ENCODE peak calls at places on chromosomes 11 and 22, in nine cellular contexts. One of them, this sample, is unnamed.

GRCh38 chr22:38069372-38070249 is 12.4 kb downstream of the PICK1 start:
- DNase-seq in CD8-positive, alpha-beta memory T cell: no peak
- DNase-seq in LoVo: no peak
- DNase-seq in T-helper 1 cell: no peak
- DNase-seq in SIG-M5: no peak
- DNase-seq in A673: no peak
- DNase-seq in stimulated activated CD4-positive, alpha-beta T cell treated with anti-CD3 and anti-CD28 coated beads, Interleukin-15, amount 100 ng/mL, for 24 hours: no peak
- DNase-seq in NCI-H345: no peak
- DNase-seq in activated CD4-positive, alpha-beta T cell treated with anti-CD3 and anti-CD28 coated beads, Interleukin-2, amount 10 ng/mL, durations not matched to agents 7 days and 5 days: no peak
- DNase-seq in this sample: no peak

GRCh38 chr11:125667151-125667550 is 13.5 kb downstream of the ACRV1 start:
- DNase-seq in LoVo: no peak
- DNase-seq in SIG-M5: no peak
- DNase-seq in A673: no peak
- DNase-seq in stimulated activated CD4-positive, alpha-beta T cell treated with anti-CD3 and anti-CD28 coated beads, Interleukin-15, amount 100 ng/mL, for 24 hours: no peak
- DNase-seq in activated CD4-positive, alpha-beta T cell treated with anti-CD3 and anti-CD28 coated beads, Interleukin-2, amount 10 ng/mL, durations not matched to agents 7 days and 5 days: no peak
- DNase-seq in T-helper 1 cell: no peak
- DNase-seq in NCI-H345: no peak
- DNase-seq in CD8-positive, alpha-beta memory T cell: no peak
- DNase-seq in this sample: no peak

GRCh38 chr11:47714554-47715081 is 551 bp downstream of the AGBL2 start:
- DNase-seq in SIG-M5: peak; percentile 15
- DNase-seq in T-helper 1 cell: no peak
- DNase-seq in CD8-positive, alpha-beta memory T cell: peak; percentile 1
- DNase-seq in A673: peak; percentile 52
- DNase-seq in NCI-H345: peak; percentile 42
- DNase-seq in LoVo: no peak
- DNase-seq in activated CD4-positive, alpha-beta T cell treated with anti-CD3 and anti-CD28 coated beads, Interleukin-2, amount 10 ng/mL, durations not matched to agents 7 days and 5 days: peak; percentile 12
- DNase-seq in stimulated activated CD4-positive, alpha-beta T cell treated with anti-CD3 and anti-CD28 coated beads, Interleukin-15, amount 100 ng/mL, for 24 hours: peak; percentile 21
- DNase-seq in this sample: peak; percentile 24

GRCh38 chr11:79487412-79487811 is 46.6 kb upstream of the TENM4 start:
- DNase-seq in NCI-H345: no peak
- DNase-seq in CD8-positive, alpha-beta memory T cell: no peak
- DNase-seq in activated CD4-positive, alpha-beta T cell treated with anti-CD3 and anti-CD28 coated beads, Interleukin-2, amount 10 ng/mL, durations not matched to agents 7 days and 5 days: no peak
- DNase-seq in T-helper 1 cell: no peak
- DNase-seq in LoVo: no peak
- DNase-seq in stimulated activated CD4-positive, alpha-beta T cell treated with anti-CD3 and anti-CD28 coated beads, Interleukin-15, amount 100 ng/mL, for 24 hours: no peak
- DNase-seq in SIG-M5: no peak
- DNase-seq in A673: no peak
- DNase-seq in this sample: no peak

GRCh38 chr11:94954753-94955152 is 18.6 kb downstream of the CWC15 start:
- DNase-seq in activated CD4-positive, alpha-beta T cell treated with anti-CD3 and anti-CD28 coated beads, Interleukin-2, amount 10 ng/mL, durations not matched to agents 7 days and 5 days: no peak
- DNase-seq in CD8-positive, alpha-beta memory T cell: no peak
- DNase-seq in NCI-H345: no peak
- DNase-seq in stimulated activated CD4-positive, alpha-beta T cell treated with anti-CD3 and anti-CD28 coated beads, Interleukin-15, amount 100 ng/mL, for 24 hours: no peak
- DNase-seq in SIG-M5: no peak
- DNase-seq in A673: no peak
- DNase-seq in LoVo: no peak
- DNase-seq in T-helper 1 cell: no peak
- DNase-seq in this sample: no peak

GRCh38 chr22:20615021-20615420 is 107.6 kb downstream of the MED15 start:
- DNase-seq in T-helper 1 cell: no peak
- DNase-seq in NCI-H345: no peak
- DNase-seq in stimulated activated CD4-positive, alpha-beta T cell treated with anti-CD3 and anti-CD28 coated beads, Interleukin-15, amount 100 ng/mL, for 24 hours: no peak
- DNase-seq in A673: peak; percentile 40
- DNase-seq in SIG-M5: no peak
- DNase-seq in LoVo: no peak
- DNase-seq in activated CD4-positive, alpha-beta T cell treated with anti-CD3 and anti-CD28 coated beads, Interleukin-2, amount 10 ng/mL, durations not matched to agents 7 days and 5 days: no peak
- DNase-seq in CD8-positive, alpha-beta memory T cell: no peak
- DNase-seq in this sample: no peak

GRCh38 chr11:78313181-78313788 is 104.3 kb downstream of the GAB2 start:
- DNase-seq in activated CD4-positive, alpha-beta T cell treated with anti-CD3 and anti-CD28 coated beads, Interleukin-2, amount 10 ng/mL, durations not matched to agents 7 days and 5 days: no peak
- DNase-seq in T-helper 1 cell: no peak
- DNase-seq in SIG-M5: no peak
- DNase-seq in LoVo: peak; percentile 75
- DNase-seq in CD8-positive, alpha-beta memory T cell: no peak
- DNase-seq in stimulated activated CD4-positive, alpha-beta T cell treated with anti-CD3 and anti-CD28 coated beads, Interleukin-15, amount 100 ng/mL, for 24 hours: no peak
- DNase-seq in NCI-H345: no peak
- DNase-seq in A673: peak; percentile 41
- DNase-seq in this sample: no peak

GRCh38 chr11:19938051-19938856 is 222.0 kb downstream of the DBX1 start:
- DNase-seq in activated CD4-positive, alpha-beta T cell treated with anti-CD3 and anti-CD28 coated beads, Interleukin-2, amount 10 ng/mL, durations not matched to agents 7 days and 5 days: peak; percentile 36
- DNase-seq in NCI-H345: no peak
- DNase-seq in T-helper 1 cell: no peak
- DNase-seq in CD8-positive, alpha-beta memory T cell: no peak
- DNase-seq in LoVo: peak; percentile 16
- DNase-seq in stimulated activated CD4-positive, alpha-beta T cell treated with anti-CD3 and anti-CD28 coated beads, Interleukin-15, amount 100 ng/mL, for 24 hours: peak; percentile 53
- DNase-seq in A673: peak; percentile 44
- DNase-seq in SIG-M5: no peak
- DNase-seq in this sample: no peak

GRCh38 chr11:111764621-111765020 is 1.6 kb downstream of the PPP2R1B start:
- DNase-seq in T-helper 1 cell: no peak
- DNase-seq in NCI-H345: no peak
- DNase-seq in SIG-M5: no peak
- DNase-seq in stimulated activated CD4-positive, alpha-beta T cell treated with anti-CD3 and anti-CD28 coated beads, Interleukin-15, amount 100 ng/mL, for 24 hours: no peak
- DNase-seq in A673: peak; percentile 17
- DNase-seq in CD8-positive, alpha-beta memory T cell: no peak
- DNase-seq in activated CD4-positive, alpha-beta T cell treated with anti-CD3 and anti-CD28 coated beads, Interleukin-2, amount 10 ng/mL, durations not matched to agents 7 days and 5 days: no peak
- DNase-seq in LoVo: no peak
- DNase-seq in this sample: no peak

GRCh38 chr22:36331306-36331911 is 56.4 kb downstream of the MYH9 start:
- DNase-seq in LoVo: peak; percentile 58
- DNase-seq in T-helper 1 cell: peak; percentile 64
- DNase-seq in A673: peak; percentile 94
- DNase-seq in CD8-positive, alpha-beta memory T cell: peak; percentile 67
- DNase-seq in SIG-M5: peak; percentile 58
- DNase-seq in NCI-H345: no peak
- DNase-seq in activated CD4-positive, alpha-beta T cell treated with anti-CD3 and anti-CD28 coated beads, Interleukin-2, amount 10 ng/mL, durations not matched to agents 7 days and 5 days: peak; percentile 87
- DNase-seq in stimulated activated CD4-positive, alpha-beta T cell treated with anti-CD3 and anti-CD28 coated beads, Interleukin-15, amount 100 ng/mL, for 24 hours: peak; percentile 87
- DNase-seq in this sample: peak; percentile 75

GRCh38 chr11:20934521-20934920 is 265.1 kb downstream of the NELL1 start:
- DNase-seq in SIG-M5: no peak
- DNase-seq in LoVo: no peak
- DNase-seq in A673: no peak
- DNase-seq in T-helper 1 cell: no peak
- DNase-seq in activated CD4-positive, alpha-beta T cell treated with anti-CD3 and anti-CD28 coated beads, Interleukin-2, amount 10 ng/mL, durations not matched to agents 7 days and 5 days: no peak
- DNase-seq in CD8-positive, alpha-beta memory T cell: no peak
- DNase-seq in stimulated activated CD4-positive, alpha-beta T cell treated with anti-CD3 and anti-CD28 coated beads, Interleukin-15, amount 100 ng/mL, for 24 hours: no peak
- DNase-seq in NCI-H345: no peak
- DNase-seq in this sample: no peak

GRCh38 chr11:67582026-67582425 is 1.6 kb upstream of the GSTP1 start:
- DNase-seq in LoVo: no peak
- DNase-seq in T-helper 1 cell: no peak
- DNase-seq in activated CD4-positive, alpha-beta T cell treated with anti-CD3 and anti-CD28 coated beads, Interleukin-2, amount 10 ng/mL, durations not matched to agents 7 days and 5 days: no peak
- DNase-seq in NCI-H345: no peak
- DNase-seq in SIG-M5: no peak
- DNase-seq in A673: no peak
- DNase-seq in stimulated activated CD4-positive, alpha-beta T cell treated with anti-CD3 and anti-CD28 coated beads, Interleukin-15, amount 100 ng/mL, for 24 hours: no peak
- DNase-seq in CD8-positive, alpha-beta memory T cell: no peak
- DNase-seq in this sample: no peak

GRCh38 chr11:116366980-116367640 is 405.7 kb downstream of the BUD13 start:
- DNase-seq in NCI-H345: no peak
- DNase-seq in activated CD4-positive, alpha-beta T cell treated with anti-CD3 and anti-CD28 coated beads, Interleukin-2, amount 10 ng/mL, durations not matched to agents 7 days and 5 days: no peak
- DNase-seq in stimulated activated CD4-positive, alpha-beta T cell treated with anti-CD3 and anti-CD28 coated beads, Interleukin-15, amount 100 ng/mL, for 24 hours: no peak
- DNase-seq in A673: no peak
- DNase-seq in T-helper 1 cell: no peak
- DNase-seq in LoVo: no peak
- DNase-seq in SIG-M5: no peak
- DNase-seq in CD8-positive, alpha-beta memory T cell: no peak
- DNase-seq in this sample: no peak

GRCh38 chr22:44541671-44542319 is 43.8 kb upstream of the RTL6 start:
- DNase-seq in LoVo: no peak
- DNase-seq in activated CD4-positive, alpha-beta T cell treated with anti-CD3 and anti-CD28 coated beads, Interleukin-2, amount 10 ng/mL, durations not matched to agents 7 days and 5 days: no peak
- DNase-seq in stimulated activated CD4-positive, alpha-beta T cell treated with anti-CD3 and anti-CD28 coated beads, Interleukin-15, amount 100 ng/mL, for 24 hours: no peak
- DNase-seq in NCI-H345: no peak
- DNase-seq in SIG-M5: no peak
- DNase-seq in CD8-positive, alpha-beta memory T cell: no peak
- DNase-seq in A673: no peak
- DNase-seq in T-helper 1 cell: no peak
- DNase-seq in this sample: no peak

GRCh38 chr11:71423181-71423790 is 24.9 kb downstream of the DHCR7 start:
- DNase-seq in CD8-positive, alpha-beta memory T cell: no peak
- DNase-seq in activated CD4-positive, alpha-beta T cell treated with anti-CD3 and anti-CD28 coated beads, Interleukin-2, amount 10 ng/mL, durations not matched to agents 7 days and 5 days: no peak
- DNase-seq in stimulated activated CD4-positive, alpha-beta T cell treated with anti-CD3 and anti-CD28 coated beads, Interleukin-15, amount 100 ng/mL, for 24 hours: no peak
- DNase-seq in LoVo: no peak
- DNase-seq in A673: peak; percentile 24
- DNase-seq in NCI-H345: peak; percentile 14
- DNase-seq in T-helper 1 cell: no peak
- DNase-seq in SIG-M5: no peak
- DNase-seq in this sample: no peak

GRCh38 chr11:7546324-7546791 is 32.6 kb downstream of the PPFIBP2 start:
- DNase-seq in stimulated activated CD4-positive, alpha-beta T cell treated with anti-CD3 and anti-CD28 coated beads, Interleukin-15, amount 100 ng/mL, for 24 hours: no peak
- DNase-seq in activated CD4-positive, alpha-beta T cell treated with anti-CD3 and anti-CD28 coated beads, Interleukin-2, amount 10 ng/mL, durations not matched to agents 7 days and 5 days: no peak
- DNase-seq in CD8-positive, alpha-beta memory T cell: no peak
- DNase-seq in A673: no peak
- DNase-seq in NCI-H345: no peak
- DNase-seq in T-helper 1 cell: no peak
- DNase-seq in LoVo: no peak
- DNase-seq in SIG-M5: no peak
- DNase-seq in this sample: no peak

GRCh38 chr22:21450320-21450831 is 16.8 kb upstream of the TMEM191C start:
- DNase-seq in CD8-positive, alpha-beta memory T cell: no peak
- DNase-seq in activated CD4-positive, alpha-beta T cell treated with anti-CD3 and anti-CD28 coated beads, Interleukin-2, amount 10 ng/mL, durations not matched to agents 7 days and 5 days: peak; percentile 3
- DNase-seq in stimulated activated CD4-positive, alpha-beta T cell treated with anti-CD3 and anti-CD28 coated beads, Interleukin-15, amount 100 ng/mL, for 24 hours: no peak
- DNase-seq in LoVo: no peak
- DNase-seq in NCI-H345: no peak
- DNase-seq in SIG-M5: no peak
- DNase-seq in T-helper 1 cell: no peak
- DNase-seq in A673: no peak
- DNase-seq in this sample: no peak

GRCh38 chr11:92867913-92868619 is 101.4 kb upstream of the MTNR1B start:
- DNase-seq in T-helper 1 cell: no peak
- DNase-seq in stimulated activated CD4-positive, alpha-beta T cell treated with anti-CD3 and anti-CD28 coated beads, Interleukin-15, amount 100 ng/mL, for 24 hours: no peak
- DNase-seq in NCI-H345: peak; percentile 93
- DNase-seq in SIG-M5: no peak
- DNase-seq in CD8-positive, alpha-beta memory T cell: no peak
- DNase-seq in LoVo: no peak
- DNase-seq in A673: no peak
- DNase-seq in activated CD4-positive, alpha-beta T cell treated with anti-CD3 and anti-CD28 coated beads, Interleukin-2, amount 10 ng/mL, durations not matched to agents 7 days and 5 days: no peak
- DNase-seq in this sample: no peak

GRCh38 chr22:32476286-32476685 is 1.7 kb downstream of the FBXO7 start:
- DNase-seq in LoVo: no peak
- DNase-seq in stimulated activated CD4-positive, alpha-beta T cell treated with anti-CD3 and anti-CD28 coated beads, Interleukin-15, amount 100 ng/mL, for 24 hours: no peak
- DNase-seq in activated CD4-positive, alpha-beta T cell treated with anti-CD3 and anti-CD28 coated beads, Interleukin-2, amount 10 ng/mL, durations not matched to agents 7 days and 5 days: no peak
- DNase-seq in T-helper 1 cell: no peak
- DNase-seq in SIG-M5: no peak
- DNase-seq in NCI-H345: no peak
- DNase-seq in A673: no peak
- DNase-seq in CD8-positive, alpha-beta memory T cell: no peak
- DNase-seq in this sample: no peak

GRCh38 chr22:49586244-49586748 is 241.4 kb downstream of the BRD1 start:
- DNase-seq in stimulated activated CD4-positive, alpha-beta T cell treated with anti-CD3 and anti-CD28 coated beads, Interleukin-15, amount 100 ng/mL, for 24 hours: no peak
- DNase-seq in T-helper 1 cell: no peak
- DNase-seq in SIG-M5: no peak
- DNase-seq in CD8-positive, alpha-beta memory T cell: no peak
- DNase-seq in NCI-H345: no peak
- DNase-seq in A673: no peak
- DNase-seq in LoVo: no peak
- DNase-seq in activated CD4-positive, alpha-beta T cell treated with anti-CD3 and anti-CD28 coated beads, Interleukin-2, amount 10 ng/mL, durations not matched to agents 7 days and 5 days: no peak
- DNase-seq in this sample: no peak

GRCh38 chr22:27358096-27358870 is 443.3 kb downstream of the MN1 start:
- DNase-seq in activated CD4-positive, alpha-beta T cell treated with anti-CD3 and anti-CD28 coated beads, Interleukin-2, amount 10 ng/mL, durations not matched to agents 7 days and 5 days: no peak
- DNase-seq in CD8-positive, alpha-beta memory T cell: no peak
- DNase-seq in SIG-M5: no peak
- DNase-seq in A673: no peak
- DNase-seq in stimulated activated CD4-positive, alpha-beta T cell treated with anti-CD3 and anti-CD28 coated beads, Interleukin-15, amount 100 ng/mL, for 24 hours: no peak
- DNase-seq in T-helper 1 cell: no peak
- DNase-seq in NCI-H345: no peak
- DNase-seq in LoVo: no peak
- DNase-seq in this sample: no peak

GRCh38 chr11:76752321-76753175 is 30.6 kb upstream of the TSKU start:
- DNase-seq in A673: no peak
- DNase-seq in activated CD4-positive, alpha-beta T cell treated with anti-CD3 and anti-CD28 coated beads, Interleukin-2, amount 10 ng/mL, durations not matched to agents 7 days and 5 days: no peak
- DNase-seq in stimulated activated CD4-positive, alpha-beta T cell treated with anti-CD3 and anti-CD28 coated beads, Interleukin-15, amount 100 ng/mL, for 24 hours: no peak
- DNase-seq in NCI-H345: no peak
- DNase-seq in SIG-M5: no peak
- DNase-seq in LoVo: no peak
- DNase-seq in CD8-positive, alpha-beta memory T cell: no peak
- DNase-seq in T-helper 1 cell: no peak
- DNase-seq in this sample: no peak

GRCh38 chr22:26835929-26836528 is 178.6 kb downstream of the MIAT start:
- DNase-seq in T-helper 1 cell: peak; percentile 24
- DNase-seq in A673: peak; percentile 71
- DNase-seq in NCI-H345: peak; percentile 7
- DNase-seq in CD8-positive, alpha-beta memory T cell: peak; percentile 26
- DNase-seq in SIG-M5: no peak
- DNase-seq in stimulated activated CD4-positive, alpha-beta T cell treated with anti-CD3 and anti-CD28 coated beads, Interleukin-15, amount 100 ng/mL, for 24 hours: peak; percentile 75
- DNase-seq in activated CD4-positive, alpha-beta T cell treated with anti-CD3 and anti-CD28 coated beads, Interleukin-2, amount 10 ng/mL, durations not matched to agents 7 days and 5 days: peak; percentile 68
- DNase-seq in LoVo: peak; percentile 5
- DNase-seq in this sample: peak; percentile 9

GRCh38 chr11:69108559-69108958 is 47.2 kb upstream of the SMIM38 start:
- DNase-seq in SIG-M5: no peak
- DNase-seq in T-helper 1 cell: no peak
- DNase-seq in LoVo: no peak
- DNase-seq in CD8-positive, alpha-beta memory T cell: no peak
- DNase-seq in A673: no peak
- DNase-seq in NCI-H345: no peak
- DNase-seq in stimulated activated CD4-positive, alpha-beta T cell treated with anti-CD3 and anti-CD28 coated beads, Interleukin-15, amount 100 ng/mL, for 24 hours: no peak
- DNase-seq in activated CD4-positive, alpha-beta T cell treated with anti-CD3 and anti-CD28 coated beads, Interleukin-2, amount 10 ng/mL, durations not matched to agents 7 days and 5 days: no peak
- DNase-seq in this sample: no peak

GRCh38 chr11:34468209-34468841 is 29.6 kb downstream of the CAT start:
- DNase-seq in CD8-positive, alpha-beta memory T cell: no peak
- DNase-seq in T-helper 1 cell: peak; percentile 13
- DNase-seq in NCI-H345: no peak
- DNase-seq in activated CD4-positive, alpha-beta T cell treated with anti-CD3 and anti-CD28 coated beads, Interleukin-2, amount 10 ng/mL, durations not matched to agents 7 days and 5 days: peak; percentile 53
- DNase-seq in SIG-M5: no peak
- DNase-seq in A673: peak; percentile 86
- DNase-seq in stimulated activated CD4-positive, alpha-beta T cell treated with anti-CD3 and anti-CD28 coated beads, Interleukin-15, amount 100 ng/mL, for 24 hours: peak; percentile 59
- DNase-seq in LoVo: peak; percentile 54
- DNase-seq in this sample: peak; percentile 26

GRCh38 chr22:17910561-17911311 is 113.6 kb downstream of the MICAL3 start:
- DNase-seq in SIG-M5: no peak
- DNase-seq in A673: peak; percentile 29
- DNase-seq in NCI-H345: no peak
- DNase-seq in stimulated activated CD4-positive, alpha-beta T cell treated with anti-CD3 and anti-CD28 coated beads, Interleukin-15, amount 100 ng/mL, for 24 hours: no peak
- DNase-seq in activated CD4-positive, alpha-beta T cell treated with anti-CD3 and anti-CD28 coated beads, Interleukin-2, amount 10 ng/mL, durations not matched to agents 7 days and 5 days: no peak
- DNase-seq in CD8-positive, alpha-beta memory T cell: no peak
- DNase-seq in T-helper 1 cell: no peak
- DNase-seq in LoVo: no peak
- DNase-seq in this sample: no peak

GRCh38 chr11:78101073-78101472 is 21.4 kb upstream of the NDUFC2 start:
- DNase-seq in T-helper 1 cell: no peak
- DNase-seq in A673: no peak
- DNase-seq in NCI-H345: no peak
- DNase-seq in CD8-positive, alpha-beta memory T cell: no peak
- DNase-seq in activated CD4-positive, alpha-beta T cell treated with anti-CD3 and anti-CD28 coated beads, Interleukin-2, amount 10 ng/mL, durations not matched to agents 7 days and 5 days: no peak
- DNase-seq in SIG-M5: no peak
- DNase-seq in stimulated activated CD4-positive, alpha-beta T cell treated with anti-CD3 and anti-CD28 coated beads, Interleukin-15, amount 100 ng/mL, for 24 hours: no peak
- DNase-seq in LoVo: no peak
- DNase-seq in this sample: no peak

GRCh38 chr11:126354631-126355323 is 709 bp upstream of the ST3GAL4 start:
- DNase-seq in CD8-positive, alpha-beta memory T cell: no peak
- DNase-seq in SIG-M5: no peak
- DNase-seq in stimulated activated CD4-positive, alpha-beta T cell treated with anti-CD3 and anti-CD28 coated beads, Interleukin-15, amount 100 ng/mL, for 24 hours: no peak
- DNase-seq in T-helper 1 cell: no peak
- DNase-seq in A673: no peak
- DNase-seq in LoVo: no peak
- DNase-seq in activated CD4-positive, alpha-beta T cell treated with anti-CD3 and anti-CD28 coated beads, Interleukin-2, amount 10 ng/mL, durations not matched to agents 7 days and 5 days: no peak
- DNase-seq in NCI-H345: no peak
- DNase-seq in this sample: no peak

GRCh38 chr11:737366-737765 is 9.9 kb upstream of the TALDO1 start:
- DNase-seq in stimulated activated CD4-positive, alpha-beta T cell treated with anti-CD3 and anti-CD28 coated beads, Interleukin-15, amount 100 ng/mL, for 24 hours: no peak
- DNase-seq in A673: no peak
- DNase-seq in LoVo: no peak
- DNase-seq in CD8-positive, alpha-beta memory T cell: no peak
- DNase-seq in SIG-M5: no peak
- DNase-seq in NCI-H345: no peak
- DNase-seq in T-helper 1 cell: no peak
- DNase-seq in activated CD4-positive, alpha-beta T cell treated with anti-CD3 and anti-CD28 coated beads, Interleukin-2, amount 10 ng/mL, durations not matched to agents 7 days and 5 days: no peak
- DNase-seq in this sample: no peak

GRCh38 chr11:6468712-6469495 is 4.8 kb downstream of the TRIM3 start:
- DNase-seq in A673: peak; percentile 97
- DNase-seq in T-helper 1 cell: no peak
- DNase-seq in CD8-positive, alpha-beta memory T cell: no peak
- DNase-seq in SIG-M5: no peak
- DNase-seq in activated CD4-positive, alpha-beta T cell treated with anti-CD3 and anti-CD28 coated beads, Interleukin-2, amount 10 ng/mL, durations not matched to agents 7 days and 5 days: no peak
- DNase-seq in LoVo: no peak
- DNase-seq in NCI-H345: peak; percentile 61
- DNase-seq in stimulated activated CD4-positive, alpha-beta T cell treated with anti-CD3 and anti-CD28 coated beads, Interleukin-15, amount 100 ng/mL, for 24 hours: peak; percentile 41
- DNase-seq in this sample: no peak

GRCh38 chr11:78489184-78489583 is 71.6 kb upstream of the GAB2 start:
- DNase-seq in NCI-H345: no peak
- DNase-seq in LoVo: no peak
- DNase-seq in CD8-positive, alpha-beta memory T cell: no peak
- DNase-seq in T-helper 1 cell: no peak
- DNase-seq in SIG-M5: no peak
- DNase-seq in A673: no peak
- DNase-seq in activated CD4-positive, alpha-beta T cell treated with anti-CD3 and anti-CD28 coated beads, Interleukin-2, amount 10 ng/mL, durations not matched to agents 7 days and 5 days: no peak
- DNase-seq in stimulated activated CD4-positive, alpha-beta T cell treated with anti-CD3 and anti-CD28 coated beads, Interleukin-15, amount 100 ng/mL, for 24 hours: no peak
- DNase-seq in this sample: no peak